ENCODE peak calls at places on chromosomes 1 and 21, in four cellular contexts. E is endodermal cell, B is body of pancreas, F is vagina. L is an unnamed sample.

GRCh38 chr1:162070825-162071224 is 1.3 kb downstream of the NOS1AP start:
- DNase-seq in B (peak; percentile 26), F (no peak), E (peak; percentile 84), L (peak; percentile 36)

GRCh38 chr21:31128234-31128633 is 90.0 kb upstream of the KRTAP19-8 start:
- DNase-seq in B (no peak), F (no peak), E (no peak), L (no peak)

GRCh38 chr1:19735419-19736127 is 64.1 kb downstream of the TMCO4 start:
- DNase-seq in E (no peak), F (no peak), B (peak; percentile 65), L (no peak)

GRCh38 chr1:184419734-184420161 is 32.9 kb downstream of the C1orf21 start:
- DNase-seq in F (no peak), E (no peak), B (no peak), L (no peak)

GRCh38 chr1:96185181-96185580 is 536.4 kb upstream of the PTBP2 start:
- DNase-seq in B (no peak), E (no peak), F (no peak), L (no peak)

GRCh38 chr1:153946622-153947246 is at the start of gene DENND4B:
- DNase-seq in F (no peak), E (peak; percentile 96), B (peak; percentile 86), L (peak; percentile 81)

GRCh38 chr1:65172936-65173335 is 24.9 kb downstream of the AK4 start:
- DNase-seq in B (no peak), F (no peak), E (no peak), L (no peak)

GRCh38 chr1:175043824-175044223 is 20.6 kb upstream of the MRPS14 start:
- DNase-seq in E (no peak), B (no peak), F (no peak), L (no peak)

GRCh38 chr21:37537391-37537996 is 170.9 kb downstream of the DYRK1A start:
- DNase-seq in E (no peak), F (no peak), B (no peak), L (no peak)

GRCh38 chr1:168135116-168135981 is 1.4 kb downstream of the GPR161 start:
- DNase-seq in B (no peak), E (peak; percentile 67), F (no peak), L (no peak)

GRCh38 chr1:192123212-192123611 is 35.0 kb upstream of the RGS18 start:
- DNase-seq in F (no peak), E (no peak), B (no peak), L (no peak)

GRCh38 chr1:97204468-97204867 is 482.9 kb downstream of the PTBP2 start:
- DNase-seq in F (no peak), E (no peak), B (no peak), L (no peak)

GRCh38 chr1:147539122-147539575 is 2.2 kb upstream of the BCL9 start:
- DNase-seq in E (no peak), B (no peak), F (no peak), L (peak; percentile 14)

GRCh38 chr1:88228153-88228552 is 455.9 kb upstream of the PKN2 start:
- DNase-seq in E (no peak), B (no peak), F (no peak), L (peak; percentile 6)

GRCh38 chr21:37368536-37369279 is 2.1 kb downstream of the DYRK1A start:
- DNase-seq in B (no peak), F (no peak), E (peak; percentile 55), L (peak; percentile 42)

GRCh38 chr1:71881611-71882010 is 400.7 kb downstream of the NEGR1 start:
- DNase-seq in F (no peak), E (no peak), B (no peak), L (no peak)

GRCh38 chr1:233518344-233518743 is 95.6 kb upstream of the KCNK1 start:
- DNase-seq in B (no peak), E (peak; percentile 92), F (no peak), L (peak; percentile 56)

GRCh38 chr1:165355977-165356811 is at the start of gene LMX1A:
- DNase-seq in E (peak; percentile 84), B (peak; percentile 42), F (no peak), L (no peak)

GRCh38 chr1:109181085-109181806 is 32.5 kb upstream of the SARS1 start:
- DNase-seq in E (no peak), B (peak; percentile 35), F (no peak), L (peak; percentile 82)

GRCh38 chr1:244712669-244713068 is 59.7 kb downstream of the DESI2 start:
- DNase-seq in B (no peak), F (no peak), E (peak; percentile 25), L (no peak)

GRCh38 chr1:56029329-56030003 is 549.9 kb downstream of the PLPP3 start:
- DNase-seq in B (peak; percentile 9), E (no peak), F (no peak), L (peak; percentile 55)

GRCh38 chr1:6906783-6907182 is 121.5 kb downstream of the CAMTA1 start:
- DNase-seq in B (no peak), E (peak; percentile 73), F (no peak), L (no peak)

GRCh38 chr1:89545264-89546038 is 20.8 kb downstream of the LRRC8B start:
- DNase-seq in B (no peak), F (no peak), E (no peak), L (peak; percentile 51)

GRCh38 chr1:43312638-43313515 is 12.1 kb downstream of the TIE1 start:
- DNase-seq in E (no peak), B (no peak), F (no peak), L (no peak)

GRCh38 chr1:224168859-224169380 is 14.1 kb upstream of the DEGS1 start:
- DNase-seq in F (no peak), E (no peak), B (no peak), L (peak; percentile 50)

GRCh38 chr1:248914982-248915381 is 8.9 kb downstream of the PGBD2 start:
- DNase-seq in B (no peak), E (no peak), F (no peak), L (no peak)

GRCh38 chr1:8649027-8649426 is 168.4 kb downstream of the RERE start:
- DNase-seq in F (no peak), E (no peak), B (no peak), L (peak; percentile 36)

GRCh38 chr1:155226910-155227260 is 18.4 kb downstream of the MTX1 start:
- DNase-seq in F (no peak), E (no peak), B (peak; percentile 49), L (peak; percentile 83)

GRCh38 chr1:153277852-153278251 is 18.4 kb downstream of the LORICRIN start:
- DNase-seq in E (peak; percentile 85), B (peak; percentile 37), F (no peak), L (peak; percentile 70)

GRCh38 chr1:54571803-54572202 is 23.8 kb downstream of the ACOT11 start:
- DNase-seq in F (no peak), E (peak; percentile 84), B (no peak), L (no peak)

GRCh38 chr21:30984897-30985296 is 53.4 kb downstream of the KRTAP19-8 start:
- DNase-seq in B (no peak), E (peak; percentile 55), F (no peak), L (no peak)

GRCh38 chr1:2091611-2092604 is 41.7 kb downstream of the PRKCZ start:
- DNase-seq in E (peak; percentile 92), F (no peak), B (peak; percentile 44), L (peak; percentile 95)

GRCh38 chr1:231039161-231040018 is 664 bp downstream of the FAM89A start:
- DNase-seq in B (peak; percentile 52), E (peak; percentile 76), F (no peak), L (peak; percentile 18)

GRCh38 chr21:45590726-45591618 is 48.7 kb upstream of the SLC19A1 start:
- DNase-seq in B (no peak), E (no peak), F (no peak), L (no peak)

GRCh38 chr1:91793877-91794276 is 92.1 kb downstream of the TGFBR3 start:
- DNase-seq in B (no peak), E (no peak), F (no peak), L (no peak)

GRCh38 chr1:91796390-91796654 is 89.6 kb downstream of the TGFBR3 start:
- DNase-seq in E (no peak), B (no peak), F (no peak), L (no peak)

GRCh38 chr1:91797164-91797563 is 88.8 kb downstream of the TGFBR3 start:
- DNase-seq in F (no peak), B (no peak), E (no peak), L (no peak)

GRCh38 chr1:91798241-91798648 is 87.7 kb downstream of the TGFBR3 start:
- DNase-seq in B (no peak), F (no peak), E (no peak), L (no peak)

GRCh38 chr1:91795601-91796389 is 90.2 kb downstream of the TGFBR3 start:
- DNase-seq in B (no peak), F (no peak), E (no peak), L (no peak)
- H3K4me3 ChIP-seq in B (no peak overlapping the region), F (no peak overlapping the region), E (no peak overlapping the region), L (no peak overlapping the region)

GRCh38 chr1:38502772-38503171 is 356.8 kb downstream of the RRAGC start:
- DNase-seq in E (peak; percentile 93), F (no peak), B (no peak), L (no peak)
- H3K27me3 ChIP-seq in E (peaks cover 45% of the 10 kb centered on the region), F (no peaks in the 10 kb centered on the region), B (no peaks in the 10 kb centered on the region), L (peaks cover 5% of the 10 kb centered on the region)

GRCh38 chr1:114032271-114033218 is 53.3 kb downstream of the OLFML3 start:
- DNase-seq in E (peak; percentile 82), B (no peak), F (no peak), L (no peak)
- H3K4me3 ChIP-seq in E (peak overlapping the region; percentile 6), B (no peak overlapping the region), F (no peak overlapping the region), L (no peak overlapping the region)

GRCh38 chr1:76054357-76054756 is 20.2 kb upstream of the ST6GALNAC3 start:
- DNase-seq in B (no peak), E (no peak), F (no peak), L (no peak)
- H3K27me3 ChIP-seq in B (no peaks in the 10 kb centered on the region), E (no peaks in the 10 kb centered on the region), F (no peaks in the 10 kb centered on the region), L (no peaks in the 10 kb centered on the region)

GRCh38 chr1:149844096-149844495 is 55.3 kb upstream of the BOLA1 start:
- DNase-seq in E (peak; percentile 38), F (no peak), B (no peak), L (peak; percentile 29)
- H3K4me3 ChIP-seq in E (peak overlapping the region; percentile 84), F (peak overlapping the region; percentile 44), B (no peak overlapping the region), L (no peak overlapping the region)

DNA sequence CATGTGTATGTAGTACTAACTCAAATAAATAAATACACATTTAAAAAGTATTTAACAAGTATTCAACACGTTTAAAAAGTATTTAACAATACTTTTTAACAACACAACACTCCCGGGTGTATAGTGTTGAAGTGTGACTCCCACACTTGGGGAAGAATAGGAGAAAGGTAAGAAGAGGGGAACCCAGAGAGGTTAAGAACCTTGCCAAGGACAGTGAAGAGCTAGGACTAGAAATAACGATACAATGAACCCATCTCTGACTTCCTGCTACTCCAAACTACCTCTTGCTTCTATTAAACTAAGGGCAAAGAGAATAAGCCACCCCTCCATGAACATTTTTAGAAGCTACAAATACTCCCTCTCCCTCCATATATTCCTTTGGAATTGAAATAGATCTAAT is 1.7 kb upstream of the GFI1 start:
- DNase-seq in F (no peak), B (no peak), E (no peak), L (no peak)
- H3K27me3 ChIP-seq in F (peaks cover 26% of the 10 kb centered on the region), B (no peaks in the 10 kb centered on the region), E (peaks cover 75% of the 10 kb centered on the region), L (no peaks in the 10 kb centered on the region)

DNA sequence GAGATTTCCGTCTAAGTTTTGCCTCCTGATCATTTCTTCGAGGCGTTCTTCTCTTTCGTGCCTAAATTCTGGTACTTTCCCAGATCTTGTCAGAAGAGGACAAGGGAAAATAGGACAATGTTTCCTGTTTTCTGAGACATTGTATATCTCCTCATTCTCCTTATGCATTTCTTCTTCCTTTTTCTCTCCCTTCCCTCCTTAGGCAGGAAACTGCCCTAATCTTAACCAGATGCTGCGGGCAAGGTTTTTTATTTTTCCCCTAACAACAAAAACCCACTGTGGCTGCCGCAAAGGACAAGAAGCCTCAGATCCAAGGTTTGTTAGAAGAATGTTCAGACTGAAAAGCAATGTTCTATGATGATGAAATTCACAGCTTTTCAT is 813 bp downstream of the CTSK start:
- DNase-seq in B (no peak), E (no peak), F (no peak), L (no peak)
- H3K4me3 ChIP-seq in B (no peak overlapping the region), E (no peak overlapping the region), F (peak overlapping the region; percentile 45), L (no peak overlapping the region)

GRCh38 chr21:33124879-33125278 is 54.9 kb downstream of the OLIG1 start:
- DNase-seq in E (no peak), F (no peak), B (no peak), L (no peak)
- H3K27me3 ChIP-seq in E (peaks cover 20% of the 10 kb centered on the region), F (no peaks in the 10 kb centered on the region), B (no peaks in the 10 kb centered on the region), L (no peaks in the 10 kb centered on the region)

L was measured in small intestine.